ENCODE peak calls at places on chromosome 18, in ten cellular contexts. C is dorsolateral prefrontal cortex, W is mesenchymal stem cell, A is lower lobe of right lung, J is adipocyte, T is right cardiac atrium, U is mesendoderm, P is left ventricle myocardium inferior, R is aorta, Q is cardiac muscle cell. G is an unnamed sample.

GRCh38 chr18:9925369-9925768 is 11.6 kb downstream of the VAPA start:
- DNase-seq in C (no peak), W (no peak), A (no peak), J (no peak), T (no peak), U (no peak), P (no peak), R (no peak), Q (no peak), G (no peak)

GRCh38 chr18:9810994-9811393 is 74.8 kb upstream of the TXNDC2 start:
- DNase-seq in C (no peak), W (no peak), A (no peak), J (no peak), T (peak; percentile 70), U (peak; percentile 37), P (no peak), R (no peak), Q (peak; percentile 21), G (no peak)

GRCh38 chr18:12960846-12961397 is 13.1 kb downstream of the SEH1L start:
- DNase-seq in C (no peak), W (no peak), A (no peak), J (no peak), T (peak; percentile 39), U (no peak), P (no peak), R (no peak), Q (no peak), G (no peak)

GRCh38 chr18:45068563-45069191 is 388.0 kb downstream of the SETBP1 start:
- DNase-seq in C (no peak), W (no peak), A (no peak), J (no peak), T (no peak), U (no peak), P (no peak), R (no peak), Q (no peak), G (no peak)

GRCh38 chr18:457120-457519 is 43.4 kb downstream of the COLEC12 start:
- DNase-seq in C (no peak), W (peak; percentile 79), A (no peak), J (peak; percentile 83), T (peak; percentile 80), U (peak; percentile 64), P (peak; percentile 58), R (peak; percentile 72), Q (no peak), G (no peak)

GRCh38 chr18:1075310-1075709 is 170.6 kb downstream of the ADCYAP1 start:
- DNase-seq in C (no peak), W (no peak), A (no peak), J (no peak), T (no peak), U (no peak), P (no peak), R (no peak), Q (no peak), G (no peak)

GRCh38 chr18:74715306-74715705 is 117.6 kb downstream of the ZNF407 start:
- DNase-seq in C (peak; percentile 73), W (no peak), A (no peak), J (no peak), T (no peak), U (no peak), P (no peak), R (no peak), Q (no peak), G (no peak)

GRCh38 chr18:59927246-59927825 is 27.5 kb downstream of the PMAIP1 start:
- DNase-seq in C (no peak), W (no peak), A (no peak), J (no peak), T (no peak), U (no peak), P (no peak), R (no peak), Q (no peak), G (no peak)

GRCh38 chr18:10044054-10044453 is 130.2 kb downstream of the VAPA start:
- DNase-seq in C (no peak), W (no peak), A (no peak), J (no peak), T (no peak), U (no peak), P (no peak), R (no peak), Q (no peak), G (no peak)

GRCh38 chr18:10482363-10482984 is 28.0 kb downstream of the APCDD1 start:
- DNase-seq in C (no peak), W (no peak), A (no peak), J (no peak), T (no peak), U (peak; percentile 19), P (no peak), R (no peak), Q (no peak), G (no peak)

GRCh38 chr18:5626130-5626880 is 82.5 kb upstream of the EPB41L3 start:
- DNase-seq in C (no peak), W (no peak), A (no peak), J (no peak), T (no peak), U (peak; percentile 75), P (no peak), R (no peak), Q (no peak), G (no peak)
- H3K27me3 ChIP-seq in C (no peaks in the 10 kb centered on the region), W (peaks cover 7% of the 10 kb centered on the region), A (peaks cover 23% of the 10 kb centered on the region), J (no peaks in the 10 kb centered on the region), T (no peaks in the 10 kb centered on the region), U (peaks cover 5% of the 10 kb centered on the region), P (peaks cover 72% of the 10 kb centered on the region), R (no peaks in the 10 kb centered on the region), Q (no peaks in the 10 kb centered on the region), G (peaks cover 42% of the 10 kb centered on the region)

GRCh38 chr18:79792988-79793355 is 4.8 kb upstream of the KCNG2 start:
- DNase-seq in C (no peak), W (no peak), A (peak; percentile 71), J (no peak), T (no peak), U (no peak), P (no peak), R (peak; percentile 46), Q (no peak), G (no peak)

GRCh38 chr18:79796531-79797390 is 977 bp upstream of the KCNG2 start:
- DNase-seq in C (no peak), W (no peak), A (no peak), J (peak; percentile 6), T (no peak), U (no peak), P (no peak), R (peak; percentile 30), Q (no peak), G (no peak)

GRCh38 chr18:79796016-79796415 is 1.7 kb upstream of the KCNG2 start:
- DNase-seq in C (no peak), W (no peak), A (no peak), J (no peak), T (no peak), U (no peak), P (no peak), R (peak; percentile 12), Q (no peak), G (no peak)

GRCh38 chr18:79795446-79795845 is 2.3 kb upstream of the KCNG2 start:
- DNase-seq in C (no peak), W (no peak), A (no peak), J (no peak), T (no peak), U (no peak), P (no peak), R (peak; percentile 3), Q (no peak), G (no peak)

DNA sequence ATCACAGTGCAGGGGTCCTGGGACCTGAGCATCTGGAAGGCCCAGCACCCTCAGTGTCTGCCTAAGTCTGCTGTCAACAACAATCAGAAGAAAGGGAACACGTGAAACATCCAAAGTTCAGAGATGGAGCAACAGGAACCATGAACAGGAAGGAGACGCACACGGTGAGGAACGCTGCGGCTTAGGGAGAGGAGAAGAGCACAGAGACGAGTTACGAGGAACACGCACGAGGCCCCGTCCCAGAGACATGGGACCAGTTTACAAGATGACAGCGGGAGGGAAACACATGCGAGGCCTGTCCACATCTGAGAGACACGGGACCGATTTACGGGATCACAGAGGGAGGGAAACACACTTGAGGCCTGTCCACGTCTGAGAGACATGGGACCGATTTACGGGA is 2.9 kb upstream of the KCNG2 start:
- DNase-seq in C (no peak), W (no peak), A (no peak), J (no peak), T (no peak), U (no peak), P (peak; percentile 14), R (peak; percentile 47), Q (no peak), G (no peak)
- H3K27me3 ChIP-seq in C (peaks cover 22% of the 10 kb centered on the region), W (peaks cover 58% of the 10 kb centered on the region), A (peaks cover 55% of the 10 kb centered on the region), J (peaks cover 37% of the 10 kb centered on the region), T (no peaks in the 10 kb centered on the region), U (peaks cover 17% of the 10 kb centered on the region), P (peaks cover 96% of the 10 kb centered on the region), R (peaks cover 3% of the 10 kb centered on the region), Q (peaks cover 87% of the 10 kb centered on the region), G (peaks cover 62% of the 10 kb centered on the region)

GRCh38 chr18:48391863-48392262 is 17.3 kb downstream of the ZBTB7C start:
- DNase-seq in C (no peak), W (no peak), A (no peak), J (peak; percentile 6), T (no peak), U (no peak), P (peak; percentile 48), R (peak; percentile 59), Q (no peak), G (no peak)

GRCh38 chr18:48390641-48391040 is 18.5 kb downstream of the ZBTB7C start:
- DNase-seq in C (no peak), W (no peak), A (no peak), J (no peak), T (no peak), U (peak; percentile 37), P (no peak), R (no peak), Q (no peak), G (no peak)

GRCh38 chr18:48393170-48393569 is 16.0 kb downstream of the ZBTB7C start:
- DNase-seq in C (no peak), W (no peak), A (no peak), J (no peak), T (no peak), U (no peak), P (no peak), R (no peak), Q (no peak), G (no peak)

GRCh38 chr18:48393776-48394175 is 15.4 kb downstream of the ZBTB7C start:
- DNase-seq in C (no peak), W (no peak), A (no peak), J (no peak), T (no peak), U (no peak), P (no peak), R (no peak), Q (no peak), G (no peak)

DNA sequence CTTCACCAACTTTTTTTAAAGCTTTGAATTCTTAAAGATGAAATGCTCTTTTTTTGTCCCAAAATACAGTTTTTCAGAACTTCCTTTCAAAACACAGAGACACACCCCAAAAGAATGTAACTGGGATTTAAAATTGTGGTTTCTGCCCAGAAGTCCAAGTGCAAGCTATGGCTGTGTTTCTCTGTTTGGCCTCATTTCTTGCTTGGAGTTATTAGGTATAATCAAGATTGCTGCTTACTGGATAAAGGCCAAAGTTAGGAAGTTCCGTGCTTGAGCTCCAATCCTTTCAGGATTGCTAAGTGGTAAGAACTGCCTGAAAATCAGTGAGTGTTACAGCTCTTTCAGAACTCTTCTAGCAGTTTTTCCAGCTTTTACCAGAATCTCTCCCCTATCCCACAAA is 16.9 kb downstream of the ZBTB7C start:
- DNase-seq in C (no peak), W (no peak), A (no peak), J (peak; percentile 40), T (no peak), U (no peak), P (no peak), R (no peak), Q (no peak), G (no peak)
- H3K27me3 ChIP-seq in C (no peaks in the 10 kb centered on the region), W (no peaks in the 10 kb centered on the region), A (no peaks in the 10 kb centered on the region), J (peaks cover 2% of the 10 kb centered on the region), T (no peaks in the 10 kb centered on the region), U (no peaks in the 10 kb centered on the region), P (peaks cover 6% of the 10 kb centered on the region), R (no peaks in the 10 kb centered on the region), Q (no peaks in the 10 kb centered on the region), G (peaks cover 19% of the 10 kb centered on the region)

GRCh38 chr18:65607161-65607560 is 143.7 kb upstream of the CDH7 start:
- DNase-seq in C (no peak), W (no peak), A (no peak), J (no peak), T (no peak), U (peak; percentile 74), P (no peak), R (no peak), Q (no peak), G (no peak)
- H3K27me3 ChIP-seq in C (no peaks in the 10 kb centered on the region), W (no peaks in the 10 kb centered on the region), A (no peaks in the 10 kb centered on the region), J (no peaks in the 10 kb centered on the region), T (no peaks in the 10 kb centered on the region), U (no peaks in the 10 kb centered on the region), P (no peaks in the 10 kb centered on the region), R (no peaks in the 10 kb centered on the region), Q (no peaks in the 10 kb centered on the region), G (no peaks in the 10 kb centered on the region)